ENCODE peak calls at places on chromosome 19, in five cellular contexts. W, Z, X, N and R are unnamed samples.

GRCh38 chr19:9847087-9847671 is 12.1 kb downstream of the PIN1 start:
- DNase-seq in W (peak; percentile 56), Z (no peak), X (peak; percentile 88), N (peak; percentile 81), R (peak; percentile 91)

GRCh38 chr19:14369399-14370168 is 11.7 kb upstream of the ADGRE5 start:
- DNase-seq in W (no peak), Z (no peak), X (no peak), N (no peak), R (no peak)

GRCh38 chr19:28876604-28877123 is 336.3 kb downstream of the UQCRFS1 start:
- DNase-seq in W (no peak), Z (no peak), X (no peak), N (no peak), R (peak; percentile 43)

GRCh38 chr19:53546766-53547541 is 9.0 kb downstream of the ZNF331 start:
- DNase-seq in W (no peak), Z (no peak), X (no peak), N (no peak), R (no peak)

GRCh38 chr19:20482721-20483120 is 82.9 kb downstream of the ZNF737 start:
- DNase-seq in W (no peak), Z (no peak), X (no peak), N (no peak), R (no peak)

GRCh38 chr19:19261350-19262189 is 11.5 kb downstream of the TM6SF2 start:
- DNase-seq in W (no peak), Z (no peak), X (no peak), N (no peak), R (no peak)

GRCh38 chr19:35363711-35364425 is 5.6 kb downstream of the FFAR3 start:
- DNase-seq in W (no peak), Z (no peak), X (no peak), N (no peak), R (no peak)

GRCh38 chr19:10224337-10224736 is 6.8 kb downstream of the S1PR2 start:
- DNase-seq in W (no peak), Z (no peak), X (no peak), N (no peak), R (no peak)

GRCh38 chr19:4094761-4095487 is 28.2 kb upstream of the ZBTB7A start:
- DNase-seq in W (no peak), Z (no peak), X (no peak), N (no peak), R (no peak)

GRCh38 chr19:5115351-5115750 is 146.4 kb downstream of the KDM4B start:
- DNase-seq in W (no peak), Z (no peak), X (no peak), N (no peak), R (no peak)

GRCh38 chr19:862529-863304 is 3.3 kb downstream of the CFD start:
- DNase-seq in W (no peak), Z (no peak), X (no peak), N (no peak), R (no peak)

GRCh38 chr19:1825909-1826556 is 14.0 kb upstream of the ATP8B3 start:
- DNase-seq in W (no peak), Z (peak; percentile 66), X (peak; percentile 65), N (no peak), R (no peak)

GRCh38 chr19:2252481-2253105 is 3.5 kb downstream of the AMH start:
- DNase-seq in W (no peak), Z (no peak), X (no peak), N (no peak), R (no peak)

GRCh38 chr19:18789883-18790565 is 1.1 kb downstream of the COMP start:
- DNase-seq in W (no peak), Z (no peak), X (no peak), N (no peak), R (no peak)

GRCh38 chr19:40529093-40529954 is 47.3 kb upstream of the SHKBP1 start:
- DNase-seq in W (peak; percentile 14), Z (peak; percentile 82), X (peak; percentile 87), N (peak; percentile 40), R (no peak)

GRCh38 chr19:50899549-50899948 is 11.6 kb downstream of the KLK4 start:
- DNase-seq in W (no peak), Z (no peak), X (no peak), N (no peak), R (no peak)

GRCh38 chr19:34336781-34337271 is 28.2 kb upstream of the GPI start:
- DNase-seq in W (no peak), Z (no peak), X (no peak), N (no peak), R (no peak)

GRCh38 chr19:53982611-53983010 is 8.8 kb upstream of the CACNG6 start:
- DNase-seq in W (no peak), Z (peak; percentile 55), X (no peak), N (no peak), R (no peak)

GRCh38 chr19:4425531-4425930 is 23.1 kb downstream of the CHAF1A start:
- DNase-seq in W (no peak), Z (no peak), X (no peak), N (peak; percentile 34), R (peak; percentile 25)

GRCh38 chr19:33214621-33215020 is 11.0 kb downstream of the SLC7A10 start:
- DNase-seq in W (no peak), Z (no peak), X (no peak), N (no peak), R (no peak)

GRCh38 chr19:5895890-5896289 is 7.7 kb downstream of the NDUFA11 start:
- DNase-seq in W (no peak), Z (no peak), X (no peak), N (no peak), R (no peak)

GRCh38 chr19:50420127-50420526 is 1.4 kb downstream of the SPIB start:
- DNase-seq in W (no peak), Z (no peak), X (no peak), N (no peak), R (no peak)

GRCh38 chr19:35903550-35904179 is 1.3 kb downstream of the HCST start:
- DNase-seq in W (peak; percentile 49), Z (peak; percentile 72), X (peak; percentile 76), N (no peak), R (no peak)

GRCh38 chr19:34974631-34975030 is 10.6 kb upstream of the ZNF792 start:
- DNase-seq in W (no peak), Z (no peak), X (no peak), N (no peak), R (no peak)

GRCh38 chr19:53196777-53197396 is 3.7 kb upstream of the ZNF665 start:
- DNase-seq in W (peak; percentile 51), Z (peak; percentile 99), X (peak; percentile 92), N (peak; percentile 72), R (peak; percentile 54)

GRCh38 chr19:35641515-35642151 is at the start of gene ETV2:
- DNase-seq in W (no peak), Z (no peak), X (no peak), N (no peak), R (no peak)

GRCh38 chr19:28511655-28512054 is 701.3 kb downstream of the UQCRFS1 start:
- DNase-seq in W (no peak), Z (no peak), X (no peak), N (no peak), R (no peak)

GRCh38 chr19:35959040-35959967 is 23.1 kb downstream of the LRFN3 start:
- DNase-seq in W (no peak), Z (peak; percentile 51), X (peak; percentile 77), N (no peak), R (no peak)

GRCh38 chr19:9139609-9140158 is 513 bp upstream of the ZNF317 start:
- DNase-seq in W (no peak), Z (no peak), X (no peak), N (no peak), R (no peak)

GRCh38 chr19:12400618-12401502 is at the start of gene ZNF799:
- DNase-seq in W (peak; percentile 93), Z (peak; percentile 99), X (peak; percentile 99), N (peak; percentile 84), R (peak; percentile 80)
- TF ChIP-seq CTCF in W (no peak), Z (peak; percentile 20), X (no peak), N (no peak), R (no peak)

GRCh38 chr19:38837304-38837626 is 5.7 kb upstream of the ECH1 start:
- DNase-seq in W (no peak), Z (no peak), X (no peak), N (no peak), R (no peak)

GRCh38 chr19:38831142-38831605 is 420 bp downstream of the ECH1 start:
- DNase-seq in W (peak; percentile 92), Z (peak; percentile 76), X (peak; percentile 41), N (peak; percentile 76), R (peak; percentile 56)

GRCh38 chr19:38834590-38834989 is 3.0 kb upstream of the ECH1 start:
- DNase-seq in W (no peak), Z (no peak), X (no peak), N (no peak), R (no peak)

GRCh38 chr19:38836438-38837303 is 5.1 kb upstream of the ECH1 start:
- DNase-seq in W (no peak), Z (no peak), X (no peak), N (no peak), R (no peak)

DNA sequence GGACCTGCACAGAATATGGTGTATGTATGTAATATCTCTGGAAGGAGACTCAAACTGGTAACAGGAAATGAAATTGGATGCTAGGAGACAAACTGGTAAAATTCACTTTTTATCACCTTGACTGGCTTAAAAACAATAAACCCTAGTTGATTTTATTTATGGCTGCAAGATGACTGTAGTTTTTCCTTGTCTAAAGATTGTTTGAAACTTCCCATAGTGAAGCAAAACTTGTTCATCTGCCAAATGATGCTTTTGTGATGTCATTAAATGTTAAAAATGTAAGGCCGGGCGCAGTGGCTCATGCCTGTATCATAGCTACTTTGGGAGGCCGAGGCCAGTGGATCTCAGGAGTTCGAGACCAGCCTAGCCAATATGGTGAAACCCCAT is 2.5 kb upstream of the ECH1 start:
- DNase-seq in W (no peak), Z (no peak), X (no peak), N (no peak), R (no peak)
- TF ChIP-seq CTCF in W (no peak), Z (no peak), X (no peak), N (no peak), R (no peak)

DNA sequence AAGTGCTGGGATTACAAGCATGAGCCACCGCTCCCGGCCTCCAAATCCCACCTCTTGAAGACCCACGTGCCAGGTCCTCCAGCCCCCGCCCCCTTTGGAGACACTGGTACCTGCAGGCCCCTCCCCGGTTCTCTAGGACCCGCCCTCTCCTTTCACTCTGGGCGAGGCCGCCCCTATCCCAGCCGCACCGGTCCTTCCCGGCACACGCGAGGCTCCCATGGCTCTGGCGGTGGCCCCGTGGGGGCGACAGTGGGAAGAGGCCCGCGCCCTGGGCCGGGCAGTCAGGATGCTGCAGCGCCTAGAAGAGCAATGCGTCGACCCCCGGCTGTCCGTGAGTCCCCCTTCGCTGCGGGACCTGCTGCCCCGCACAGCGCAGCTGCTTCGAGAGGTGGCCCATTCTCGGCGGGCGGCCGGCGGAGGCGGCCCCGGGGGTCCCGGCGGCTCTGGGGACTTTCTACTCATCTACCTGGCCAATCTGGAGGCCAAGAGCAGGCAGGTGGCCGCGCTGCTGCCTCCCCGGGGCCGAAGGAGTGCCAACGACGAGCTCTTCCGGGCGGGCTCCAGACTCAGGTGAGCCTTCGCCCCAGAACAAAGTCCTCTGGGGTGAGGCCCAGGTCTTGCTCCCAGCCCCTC is at the start of gene CBLC:
- DNase-seq in W (no peak), Z (no peak), X (no peak), N (no peak), R (no peak)
- TF ChIP-seq CTCF in W (no peak), Z (no peak), X (no peak), N (no peak), R (no peak)

DNA sequence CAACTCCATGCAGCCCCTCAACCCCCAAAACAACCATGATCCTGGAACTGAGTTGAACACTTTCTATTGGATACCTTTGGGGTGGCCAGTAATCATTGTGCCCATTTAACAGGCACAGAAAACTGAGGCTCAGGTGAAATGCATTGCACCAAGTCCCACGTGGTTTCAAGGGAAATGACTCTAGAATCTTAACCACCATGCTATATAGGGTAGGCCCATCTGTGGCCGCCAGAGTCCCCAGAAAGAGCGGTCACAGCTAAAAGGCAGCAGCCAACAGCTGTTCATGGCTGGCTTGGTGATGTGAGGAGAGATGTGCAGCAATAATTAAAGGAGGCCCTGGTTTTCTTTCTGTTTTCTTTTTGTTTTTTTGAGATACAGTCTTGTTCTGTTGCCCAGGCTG is 2.6 kb downstream of the CNN1 start:
- DNase-seq in W (no peak), Z (no peak), X (no peak), N (no peak), R (no peak)
- TF ChIP-seq CTCF in W (no peak), Z (no peak), X (no peak), N (no peak), R (no peak)